ENCODE peak calls at places on chromosomes 2 and 18, in six cellular contexts. A is NCI-H2081, J is AG08395, D is NCI-H1105, V is activated gamma-delta T cell treated with Interleukin-2 at 50 U/mL for 16 hours, N is iPS DF 6.9. E is an unnamed sample.

GRCh38 chr2:190996338-190996946 is 17.5 kb downstream of the STAT1 start:
- DNase-seq in D (no peak), A (no peak), N (no peak), V (peak), J (peak), E (no peak)

GRCh38 chr2:120670371-120670770 is 65.3 kb upstream of the GLI2 start:
- DNase-seq in V (no peak), D (no peak), A (no peak), N (no peak), J (no peak), E (no peak)

GRCh38 chr2:156110890-156111289 is 221.6 kb downstream of the NR4A2 start:
- DNase-seq in D (no peak), A (no peak), N (no peak), J (no peak), V (no peak), E (no peak)

GRCh38 chr18:48119204-48119603 is 188.7 kb upstream of the SMAD2 start:
- DNase-seq in D (no peak), J (no peak), V (no peak), N (no peak), A (no peak), E (no peak)

GRCh38 chr2:158893057-158893456 is 75.4 kb upstream of the TANC1 start:
- DNase-seq in A (no peak), D (no peak), N (no peak), J (peak), V (no peak), E (no peak)

GRCh38 chr2:104885119-104885777 is 31.3 kb downstream of the POU3F3 start:
- DNase-seq in J (no peak), A (no peak), N (no peak), V (no peak), D (no peak), E (no peak)

GRCh38 chr2:101580528-101580927 is 105.6 kb upstream of the RFX8 start:
- DNase-seq in N (no peak), D (no peak), J (no peak), A (no peak), V (no peak), E (no peak)

GRCh38 chr2:241571821-241572620 is 13.5 kb downstream of the BOK start:
- DNase-seq in V (no peak), D (no peak), N (no peak), A (no peak), J (no peak), E (no peak)

GRCh38 chr2:238925281-238925680 is 77.4 kb downstream of the TWIST2 start:
- DNase-seq in N (no peak), A (no peak), V (no peak), D (no peak), J (no peak), E (no peak)

GRCh38 chr18:59837586-59837985 is 62.2 kb upstream of the PMAIP1 start:
- DNase-seq in N (peak), V (peak), A (peak), J (peak), D (peak), E (peak)

GRCh38 chr18:45839415-45840395 is 14.2 kb downstream of the SIGLEC15 start:
- DNase-seq in V (peak), J (peak), N (no peak), A (no peak), D (peak), E (no peak)

GRCh38 chr2:108884629-108885028 is 98.1 kb downstream of the CCDC138 start:
- DNase-seq in J (no peak), N (no peak), A (no peak), V (no peak), D (peak), E (no peak)

GRCh38 chr2:144967971-144968370 is 448.1 kb upstream of the ZEB2 start:
- DNase-seq in D (no peak), V (no peak), J (no peak), N (no peak), A (no peak), E (no peak)

GRCh38 chr2:67666386-67667053 is 269.4 kb downstream of the ETAA1 start:
- DNase-seq in J (no peak), V (no peak), A (no peak), N (no peak), D (no peak), E (no peak)

GRCh38 chr2:169294001-169294675 is 68.2 kb downstream of the LRP2 start:
- DNase-seq in D (no peak), J (no peak), V (no peak), A (no peak), N (no peak), E (no peak)

GRCh38 chr18:67517224-67517765 is 775 bp upstream of the DSEL start:
- DNase-seq in A (peak), J (no peak), N (no peak), V (no peak), D (peak), E (no peak)

GRCh38 chr2:74910245-74910644 is 48.2 kb upstream of the POLE4 start:
- DNase-seq in N (no peak), J (no peak), V (no peak), D (no peak), A (no peak), E (no peak)

GRCh38 chr18:74084184-74084583 is 63.5 kb downstream of the FBXO15 start:
- DNase-seq in V (no peak), D (no peak), N (no peak), J (no peak), A (no peak), E (no peak)

GRCh38 chr2:8481463-8482009 is 200.3 kb upstream of the ID2 start:
- DNase-seq in V (no peak), D (no peak), N (no peak), A (no peak), J (no peak), E (no peak)

GRCh38 chr2:63903003-63903402 is 61.3 kb downstream of the UGP2 start:
- DNase-seq in D (no peak), J (no peak), A (no peak), N (no peak), V (no peak), E (no peak)

GRCh38 chr2:133733856-133734255 is 165.6 kb upstream of the NCKAP5 start:
- DNase-seq in D (no peak), V (no peak), N (no peak), J (peak), A (no peak), E (no peak)

GRCh38 chr2:26712486-26713465 is 20.3 kb downstream of the KCNK3 start:
- DNase-seq in J (no peak), V (no peak), N (no peak), D (peak), A (peak), E (no peak)

GRCh38 chr2:72150961-72151356 is 3.3 kb upstream of the CYP26B1 start:
- DNase-seq in V (no peak), N (no peak), D (no peak), A (no peak), J (no peak), E (no peak)

E was measured in LoVo.